ENCODE peak calls at places on chromosomes 6 and 20, in seven cellular contexts. O is K562, S is SK-N-SH, C is H1, W is HCT116, P is HepG2, K is GM12878. A is an unnamed sample.

GRCh38 chr6:85468326-85468725 is 18.4 kb downstream of the NT5E start:
- DNase-seq in C (no peak), O (no peak), S (no peak), P (peak; percentile 28), W (no peak), K (no peak), A (no peak)

GRCh38 chr6:39923394-39923793 is 10.9 kb downstream of the MOCS1 start:
- DNase-seq in K (no peak), O (no peak), S (peak; percentile 85), C (no peak), W (no peak), P (no peak), A (peak; percentile 89)

GRCh38 chr6:111533087-111533784 is 50.2 kb upstream of the REV3L start:
- DNase-seq in O (no peak), K (no peak), W (no peak), S (no peak), C (no peak), P (no peak), A (no peak)

GRCh38 chr6:82178084-82178758 is 69.3 kb downstream of the IBTK start:
- DNase-seq in W (no peak), S (peak; percentile 19), C (no peak), K (no peak), O (no peak), P (peak; percentile 5), A (peak; percentile 23)

GRCh38 chr6:151804585-151805285 is 2.7 kb upstream of the ESR1 start:
- DNase-seq in S (no peak), C (no peak), O (no peak), K (no peak), P (no peak), W (no peak), A (no peak)

GRCh38 chr20:1005452-1006027 is 3.4 kb upstream of the RSPO4 start:
- DNase-seq in W (peak; percentile 63), C (peak; percentile 34), K (peak; percentile 2), O (peak; percentile 63), P (peak; percentile 59), S (peak; percentile 66), A (peak; percentile 85)

GRCh38 chr6:71181565-71181964 is 107.0 kb upstream of the OGFRL1 start:
- DNase-seq in S (no peak), P (peak; percentile 3), K (no peak), O (no peak), W (peak; percentile 13), C (peak; percentile 62), A (peak; percentile 37)

GRCh38 chr20:61748376-61748775 is 317.3 kb downstream of the TAF4 start:
- DNase-seq in W (no peak), P (no peak), S (no peak), C (no peak), O (no peak), K (no peak), A (no peak)

GRCh38 chr6:168343239-168344167 is 23.9 kb upstream of the DACT2 start:
- DNase-seq in O (no peak), P (no peak), C (no peak), S (no peak), K (no peak), W (no peak), A (no peak)

GRCh38 chr6:20877008-20877937 is 343.0 kb downstream of the CDKAL1 start:
- DNase-seq in C (no peak), O (no peak), K (peak; percentile 89), P (peak; percentile 93), S (no peak), W (peak; percentile 95), A (peak; percentile 58)

GRCh38 chr20:38840894-38841470 is 35.5 kb downstream of the PPP1R16B start:
- DNase-seq in P (no peak), S (no peak), K (no peak), O (no peak), W (no peak), C (no peak), A (no peak)

GRCh38 chr6:44788387-44788981 is 401.0 kb downstream of the CDC5L start:
- DNase-seq in S (no peak), K (no peak), C (no peak), O (no peak), P (no peak), W (no peak), A (no peak)

GRCh38 chr6:133991096-133991593 is 38.1 kb downstream of the TBPL1 start:
- DNase-seq in P (peak; percentile 21), O (no peak), S (no peak), K (no peak), C (no peak), W (no peak), A (no peak)

GRCh38 chr6:55557176-55557575 is 21.8 kb downstream of the HMGCLL1 start:
- DNase-seq in S (no peak), W (no peak), K (no peak), O (no peak), P (no peak), C (no peak), A (no peak)

GRCh38 chr6:35415065-35415880 is 36.9 kb upstream of the FANCE start:
- DNase-seq in S (peak; percentile 63), K (no peak), W (no peak), P (peak; percentile 99), C (no peak), O (peak; percentile 78), A (peak; percentile 91)

GRCh38 chr6:135089901-135090300 is 35.3 kb upstream of the HBS1L start:
- DNase-seq in W (no peak), O (no peak), K (no peak), P (no peak), C (no peak), S (no peak), A (no peak)

GRCh38 chr6:12092762-12093161 is 80.7 kb downstream of the HIVEP1 start:
- DNase-seq in K (no peak), O (no peak), S (no peak), C (no peak), P (no peak), W (no peak), A (no peak)

GRCh38 chr6:168050861-168051586 is 28.0 kb downstream of the FRMD1 start:
- DNase-seq in O (no peak), W (no peak), S (no peak), P (no peak), K (no peak), C (no peak), A (no peak)

GRCh38 chr20:23129891-23130621 is 43.9 kb upstream of the CD93 start:
- DNase-seq in S (no peak), W (no peak), O (no peak), P (no peak), K (no peak), C (no peak), A (no peak)

GRCh38 chr20:51513545-51513944 is 29.0 kb downstream of the NFATC2 start:
- DNase-seq in O (peak; percentile 35), S (no peak), K (no peak), P (no peak), C (no peak), W (no peak), A (no peak)
- TF ChIP-seq JUND in O (no peak), S (no peak), K (no peak), P (no peak), C (no peak), W (no peak), A (no peak)

GRCh38 chr6:31081872-31082271 is 30.5 kb downstream of the C6orf15 start:
- DNase-seq in P (no peak), O (no peak), W (no peak), C (no peak), S (no peak), K (no peak), A (no peak)

GRCh38 chr6:31076611-31077010 is 35.8 kb downstream of the C6orf15 start:
- DNase-seq in K (no peak), S (no peak), W (no peak), O (no peak), C (no peak), P (no peak), A (no peak)

GRCh38 chr6:31075528-31075927 is 36.8 kb downstream of the C6orf15 start:
- DNase-seq in O (no peak), S (no peak), P (no peak), C (no peak), K (no peak), W (no peak), A (no peak)

GRCh38 chr6:31083742-31084354 is 28.5 kb downstream of the C6orf15 start:
- DNase-seq in O (peak; percentile 72), W (peak; percentile 61), K (no peak), C (peak; percentile 54), S (no peak), P (peak; percentile 34), A (peak; percentile 31)

DNA sequence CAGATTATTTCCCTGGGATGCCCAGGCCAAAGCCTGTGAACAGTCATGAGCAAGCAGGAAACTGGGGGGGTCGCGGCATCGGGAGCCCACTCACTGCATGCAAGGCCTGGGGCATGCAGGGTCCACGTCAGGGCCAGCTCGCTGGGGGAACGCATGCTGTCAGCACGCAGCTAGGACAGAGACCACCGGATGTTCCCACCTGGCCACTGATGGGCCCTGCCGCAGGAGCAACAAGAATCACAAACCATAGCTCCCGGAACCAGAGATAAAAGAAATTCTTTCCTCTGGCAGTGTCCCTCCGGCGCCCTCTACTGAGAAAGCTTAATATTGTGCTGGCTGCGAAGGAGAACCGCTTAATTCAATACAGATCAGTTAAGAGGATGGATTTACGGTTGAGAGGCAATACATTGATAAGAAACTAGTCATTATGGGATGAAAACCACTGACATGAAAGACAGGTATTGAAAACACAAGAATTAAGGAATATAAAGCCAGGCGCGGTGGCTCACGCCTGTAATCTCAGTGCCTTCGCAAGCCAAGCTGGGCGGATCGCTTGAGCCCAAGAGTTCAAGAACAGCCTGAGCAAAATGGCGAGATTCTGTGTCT is 32.6 kb downstream of the C6orf15 start:
- DNase-seq in S (peak; percentile 62), K (no peak), C (peak; percentile 29), W (peak; percentile 38), O (peak; percentile 46), P (peak; percentile 64), A (peak; percentile 44)
- TF ChIP-seq JUND in S (no peak), K (no peak), C (no peak), W (no peak), O (no peak), P (no peak), A (no peak)

GRCh38 chr6:147205690-147206600 is 1.7 kb downstream of the STXBP5 start:
- DNase-seq in C (no peak), K (no peak), W (no peak), O (peak; percentile 26), S (peak; percentile 41), P (peak; percentile 32), A (no peak)
- TF ChIP-seq JUND in C (no peak), K (no peak), W (no peak), O (peak; percentile 55), S (no peak), P (no peak), A (no peak)

DNA sequence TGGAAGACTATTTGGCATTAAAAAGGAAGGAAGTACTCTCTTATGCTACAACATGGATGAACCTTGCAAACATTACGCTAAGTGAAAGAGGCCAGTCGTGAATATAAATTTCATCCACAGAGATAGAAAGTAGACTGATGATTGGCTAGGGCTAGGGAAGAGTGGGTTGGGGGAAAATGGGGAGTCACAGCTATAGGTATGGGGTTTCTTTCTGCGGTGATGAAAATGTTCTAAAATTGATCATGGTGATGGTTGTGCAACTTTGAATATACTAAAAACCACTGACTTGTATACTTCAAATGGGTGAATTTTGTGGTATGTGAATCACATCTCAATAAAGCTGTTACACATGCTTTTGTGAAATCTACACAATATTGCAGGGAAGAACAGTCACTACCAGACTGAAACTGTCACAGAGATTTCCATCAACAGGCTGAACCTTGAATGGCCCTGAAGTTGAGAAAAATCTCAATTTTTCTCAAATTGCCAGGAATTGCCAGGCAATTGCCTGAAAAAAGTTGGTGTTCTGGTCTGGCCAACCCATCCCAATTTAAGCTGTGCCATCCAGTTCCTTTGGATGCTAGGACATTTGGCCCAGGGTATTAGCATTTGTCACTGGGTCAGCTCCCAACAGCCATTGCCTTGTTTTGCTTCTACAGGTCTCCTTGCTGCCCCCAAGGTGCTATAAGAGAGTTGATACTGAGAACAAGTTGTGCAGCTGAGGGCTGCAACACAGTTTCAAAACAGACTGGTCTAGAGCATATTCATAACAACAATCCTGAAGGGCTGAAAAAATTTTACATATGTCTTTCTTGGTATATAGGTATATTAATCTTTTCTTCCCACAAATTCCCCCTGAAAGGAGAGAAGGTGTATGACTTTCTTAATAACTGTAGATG is 61.3 kb downstream of the LYRM4 start:
- DNase-seq in P (no peak), O (no peak), W (no peak), C (no peak), K (no peak), S (no peak), A (no peak)
- TF ChIP-seq JUND in P (no peak), O (no peak), W (no peak), C (no peak), K (no peak), S (no peak), A (no peak)

A was measured in T47D.